ENCODE peak calls at places on chromosomes 11 and 22, in four cellular contexts. B is GM23248, F is HCT116, O is hepatocyte. A is an unnamed sample.

GRCh38 chr22:44870021-44870420 is 117.6 kb downstream of the ARHGAP8 start:
- DNase-seq in B (peak; percentile 52), F (peak; percentile 19), O (peak; percentile 36), A (no peak)

GRCh38 chr11:102497061-102497460 is 33.5 kb downstream of the MMP7 start:
- DNase-seq in O (no peak), F (no peak), B (peak; percentile 55), A (no peak)

GRCh38 chr11:3802016-3802790 is 4.8 kb upstream of the NUP98 start:
- DNase-seq in O (peak; percentile 29), F (no peak), B (peak; percentile 75), A (no peak)

GRCh38 chr11:7278314-7278917 is 26.7 kb downstream of the SYT9 start:
- DNase-seq in F (peak; percentile 24), B (peak; percentile 56), O (peak; percentile 52), A (peak; percentile 44)

GRCh38 chr22:44441401-44442185 is 56.4 kb downstream of the RTL6 start:
- DNase-seq in O (no peak), B (no peak), F (no peak), A (no peak)

GRCh38 chr11:28696591-28696990 is 588.4 kb downstream of the METTL15 start:
- DNase-seq in O (no peak), F (no peak), B (no peak), A (no peak)

GRCh38 chr11:85829172-85829571 is 18.2 kb upstream of the SYTL2 start:
- DNase-seq in B (no peak), O (no peak), F (no peak), A (no peak)

GRCh38 chr11:92070026-92070889 is 154.4 kb upstream of the FAT3 start:
- DNase-seq in B (peak; percentile 9), F (no peak), O (no peak), A (no peak)

GRCh38 chr11:36540998-36541397 is 26.8 kb upstream of the RAG1 start:
- DNase-seq in O (peak; percentile 49), F (peak; percentile 38), B (peak; percentile 68), A (peak; percentile 48)

GRCh38 chr11:65506770-65507485 is 8.1 kb downstream of the MALAT1 start:
- DNase-seq in O (peak; percentile 93), F (peak; percentile 91), B (peak; percentile 85), A (peak; percentile 71)

GRCh38 chr11:69126286-69126685 is 29.4 kb upstream of the SMIM38 start:
- DNase-seq in B (no peak), F (no peak), O (no peak), A (no peak)

GRCh38 chr11:69129053-69129452 is 26.7 kb upstream of the SMIM38 start:
- DNase-seq in B (no peak), O (no peak), F (no peak), A (no peak)

GRCh38 chr11:69127091-69127850 is 28.5 kb upstream of the SMIM38 start:
- DNase-seq in O (no peak), B (no peak), F (no peak), A (no peak)

GRCh38 chr11:69129647-69130046 is 26.1 kb upstream of the SMIM38 start:
- DNase-seq in O (no peak), F (no peak), B (no peak), A (no peak)

DNA sequence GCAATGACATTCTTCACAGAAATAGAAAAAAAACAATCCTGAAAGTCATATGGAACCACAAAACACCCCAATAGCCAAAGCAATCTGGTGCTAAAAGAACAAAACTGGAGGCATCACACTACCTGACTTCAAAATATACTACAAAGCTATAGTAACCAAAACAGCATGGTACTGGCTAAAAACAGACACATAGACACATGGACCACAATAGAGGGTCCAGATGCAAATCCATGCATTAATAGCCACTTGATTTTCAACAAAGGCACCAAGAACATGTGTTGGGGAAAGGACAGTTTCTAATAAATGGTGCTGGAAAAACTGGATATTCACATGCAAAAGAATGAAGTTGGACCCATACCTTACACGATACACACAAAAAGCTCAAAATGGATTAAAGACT is 27.9 kb upstream of the SMIM38 start:
- DNase-seq in B (no peak), F (no peak), O (no peak), A (no peak)
- TF ChIP-seq EZH2phosphoT487 in B (no peak), F (no peak), O (no peak), A (no peak)

DNA sequence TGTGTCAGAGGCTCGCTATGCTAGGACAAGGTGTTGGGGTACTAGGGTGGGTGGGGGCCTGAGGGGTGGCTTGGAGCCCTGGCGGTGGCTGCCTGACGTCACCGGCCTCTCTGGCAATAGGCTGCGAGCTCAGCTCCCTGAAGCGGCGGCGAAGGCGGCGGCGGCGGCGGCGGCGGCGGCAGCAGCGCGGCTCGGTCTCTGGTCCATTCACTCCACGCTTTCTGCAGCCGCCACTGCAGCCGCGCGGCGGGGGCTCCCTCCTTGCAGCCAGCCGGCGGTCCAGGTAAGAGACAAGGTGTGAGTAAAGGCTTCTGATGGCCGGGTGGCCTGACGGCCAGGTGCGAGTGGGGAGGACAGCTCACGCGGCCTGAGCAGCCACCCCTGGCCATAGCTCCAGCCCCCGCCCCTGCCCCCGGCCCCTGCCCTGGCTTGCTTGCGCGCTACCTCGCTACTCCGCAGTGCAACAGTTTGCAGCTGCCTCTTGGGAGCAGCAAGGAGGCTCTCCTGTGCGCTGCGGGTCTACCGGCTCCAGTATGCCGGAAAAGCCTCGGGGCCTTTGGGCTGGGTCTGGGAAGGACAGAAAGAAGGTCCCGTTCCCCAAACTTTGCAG is at the start of gene C11orf87:
- DNase-seq in B (peak; percentile 46), F (no peak), O (peak; percentile 16), A (no peak)
- H3K4me3 ChIP-seq in B (peak within 1 kb of the TSS; percentile 74), F (no peak within 1 kb of the TSS), O (peak within 1 kb of the TSS; percentile 10), A (no peak within 1 kb of the TSS)

GRCh38 chr11:47856186-47856585 is 8.0 kb upstream of the NUP160 start:
- DNase-seq in O (peak; percentile 17), B (no peak), F (no peak), A (no peak)
- H3K4me1 ChIP-seq in O (no peaks in the 10 kb centered on the region), B (peaks cover 26% of the 10 kb centered on the region), F (peaks cover 10% of the 10 kb centered on the region), A (peaks cover 90% of the 10 kb centered on the region)

GRCh38 chr11:117816151-117816741 is 8.3 kb downstream of the FXYD2 start:
- DNase-seq in O (peak; percentile 77), B (peak; percentile 48), F (no peak), A (no peak)

GRCh38 chr11:117814766-117815261 is 9.7 kb downstream of the FXYD2 start:
- DNase-seq in O (peak; percentile 90), B (no peak), F (no peak), A (peak; percentile 62)

GRCh38 chr11:117816846-117817212 is 7.7 kb downstream of the FXYD2 start:
- DNase-seq in O (no peak), B (no peak), F (no peak), A (no peak)

GRCh38 chr11:117815262-117815803 is 9.2 kb downstream of the FXYD2 start:
- DNase-seq in B (no peak), O (no peak), F (no peak), A (peak; percentile 83)

DNA sequence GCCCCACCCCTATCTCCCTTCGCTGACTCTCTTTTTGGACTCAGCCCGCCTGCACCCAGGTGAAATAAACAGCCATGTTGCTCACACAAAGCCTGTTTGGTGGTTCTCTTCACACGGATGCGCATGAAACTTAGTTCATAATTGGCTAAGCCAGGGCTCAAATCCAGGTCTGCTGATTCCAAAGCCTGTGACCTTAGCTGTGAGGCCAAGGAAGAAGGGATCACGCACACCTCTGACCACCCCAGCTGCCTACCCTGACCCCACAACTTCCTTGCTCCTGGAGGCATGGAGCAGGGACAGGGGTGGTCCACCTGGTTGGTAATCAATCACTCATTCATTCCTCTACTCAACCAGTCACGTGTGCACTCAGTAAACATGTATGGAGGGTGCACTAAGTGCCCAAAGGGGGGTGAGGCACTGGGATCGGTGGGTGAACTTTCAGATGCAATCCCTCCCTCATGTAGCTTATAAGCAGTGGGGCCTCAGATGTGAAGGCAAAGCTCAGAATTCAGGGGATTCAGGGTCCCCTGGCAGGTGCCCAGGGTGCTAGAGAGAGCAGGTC is 10.3 kb downstream of the FXYD2 start:
- DNase-seq in B (no peak), F (no peak), O (no peak), A (no peak)
- TF ChIP-seq EZH2phosphoT487 in B (no peak), F (no peak), O (no peak), A (no peak)

A was measured in OCI-LY7.